ENCODE peak calls at places on chromosomes 2 and 18, in nine cellular contexts. One of them, this sample, is unnamed.

GRCh38 chr2:66714651-66715050 is 279.7 kb downstream of the MEIS1 start:
- DNase-seq in CD4-positive, alpha-beta T cell: no peak
- DNase-seq in epithelial cell of esophagus: no peak
- DNase-seq in AG09319: no peak
- DNase-seq in uterus: no peak
- DNase-seq in fibroblast of mammary gland: no peak
- DNase-seq in testis: no peak
- DNase-seq in astrocyte of the spinal cord: peak; percentile 46
- DNase-seq in activated effector memory CD4-positive, alpha-beta T cell treated with anti-CD3 and anti-CD28 coated beads, Interleukin-2, amount 50 U/mL, for 16 hours: no peak
- DNase-seq in this sample: no peak

GRCh38 chr2:120916446-120916845 is 180.8 kb downstream of the GLI2 start:
- DNase-seq in CD4-positive, alpha-beta T cell: no peak
- DNase-seq in epithelial cell of esophagus: no peak
- DNase-seq in AG09319: no peak
- DNase-seq in uterus: no peak
- DNase-seq in fibroblast of mammary gland: no peak
- DNase-seq in testis: no peak
- DNase-seq in astrocyte of the spinal cord: no peak
- DNase-seq in activated effector memory CD4-positive, alpha-beta T cell treated with anti-CD3 and anti-CD28 coated beads, Interleukin-2, amount 50 U/mL, for 16 hours: no peak
- DNase-seq in this sample: no peak

GRCh38 chr2:10957396-10957795 is 45.7 kb downstream of the KCNF1 start:
- DNase-seq in CD4-positive, alpha-beta T cell: no peak
- DNase-seq in epithelial cell of esophagus: no peak
- DNase-seq in AG09319: no peak
- DNase-seq in uterus: no peak
- DNase-seq in fibroblast of mammary gland: no peak
- DNase-seq in testis: no peak
- DNase-seq in astrocyte of the spinal cord: no peak
- DNase-seq in activated effector memory CD4-positive, alpha-beta T cell treated with anti-CD3 and anti-CD28 coated beads, Interleukin-2, amount 50 U/mL, for 16 hours: peak; percentile 30
- DNase-seq in this sample: no peak

GRCh38 chr2:85477884-85478283 is 59.4 kb downstream of the SH2D6 start:
- DNase-seq in CD4-positive, alpha-beta T cell: no peak
- DNase-seq in epithelial cell of esophagus: no peak
- DNase-seq in AG09319: no peak
- DNase-seq in uterus: no peak
- DNase-seq in fibroblast of mammary gland: no peak
- DNase-seq in testis: no peak
- DNase-seq in astrocyte of the spinal cord: no peak
- DNase-seq in activated effector memory CD4-positive, alpha-beta T cell treated with anti-CD3 and anti-CD28 coated beads, Interleukin-2, amount 50 U/mL, for 16 hours: no peak
- DNase-seq in this sample: no peak

GRCh38 chr2:206798009-206798408 is 32.6 kb downstream of the FASTKD2 start:
- DNase-seq in CD4-positive, alpha-beta T cell: no peak
- DNase-seq in epithelial cell of esophagus: no peak
- DNase-seq in AG09319: no peak
- DNase-seq in uterus: no peak
- DNase-seq in fibroblast of mammary gland: no peak
- DNase-seq in testis: no peak
- DNase-seq in astrocyte of the spinal cord: no peak
- DNase-seq in activated effector memory CD4-positive, alpha-beta T cell treated with anti-CD3 and anti-CD28 coated beads, Interleukin-2, amount 50 U/mL, for 16 hours: no peak
- DNase-seq in this sample: no peak

GRCh38 chr2:54409752-54410151 is 46.4 kb upstream of the SPTBN1 start:
- DNase-seq in CD4-positive, alpha-beta T cell: no peak
- DNase-seq in epithelial cell of esophagus: no peak
- DNase-seq in AG09319: no peak
- DNase-seq in uterus: no peak
- DNase-seq in fibroblast of mammary gland: no peak
- DNase-seq in testis: no peak
- DNase-seq in astrocyte of the spinal cord: no peak
- DNase-seq in activated effector memory CD4-positive, alpha-beta T cell treated with anti-CD3 and anti-CD28 coated beads, Interleukin-2, amount 50 U/mL, for 16 hours: no peak
- DNase-seq in this sample: no peak

GRCh38 chr2:74917702-74918619 is 40.5 kb upstream of the POLE4 start:
- DNase-seq in CD4-positive, alpha-beta T cell: no peak
- DNase-seq in epithelial cell of esophagus: peak; percentile 84
- DNase-seq in AG09319: peak; percentile 40
- DNase-seq in uterus: no peak
- DNase-seq in fibroblast of mammary gland: peak; percentile 75
- DNase-seq in testis: no peak
- DNase-seq in astrocyte of the spinal cord: peak; percentile 32
- DNase-seq in activated effector memory CD4-positive, alpha-beta T cell treated with anti-CD3 and anti-CD28 coated beads, Interleukin-2, amount 50 U/mL, for 16 hours: no peak
- DNase-seq in this sample: peak; percentile 56

GRCh38 chr2:44333994-44334393 is 27.3 kb downstream of the PREPL start:
- DNase-seq in CD4-positive, alpha-beta T cell: no peak
- DNase-seq in epithelial cell of esophagus: no peak
- DNase-seq in AG09319: no peak
- DNase-seq in uterus: no peak
- DNase-seq in fibroblast of mammary gland: no peak
- DNase-seq in testis: no peak
- DNase-seq in astrocyte of the spinal cord: no peak
- DNase-seq in activated effector memory CD4-positive, alpha-beta T cell treated with anti-CD3 and anti-CD28 coated beads, Interleukin-2, amount 50 U/mL, for 16 hours: no peak
- DNase-seq in this sample: no peak

GRCh38 chr2:155368934-155369333 is 670.4 kb downstream of the KCNJ3 start:
- DNase-seq in CD4-positive, alpha-beta T cell: no peak
- DNase-seq in epithelial cell of esophagus: peak; percentile 35
- DNase-seq in AG09319: no peak
- DNase-seq in uterus: no peak
- DNase-seq in fibroblast of mammary gland: peak; percentile 6
- DNase-seq in testis: no peak
- DNase-seq in astrocyte of the spinal cord: peak; percentile 32
- DNase-seq in activated effector memory CD4-positive, alpha-beta T cell treated with anti-CD3 and anti-CD28 coated beads, Interleukin-2, amount 50 U/mL, for 16 hours: no peak
- DNase-seq in this sample: peak; percentile 39

GRCh38 chr2:37797081-37797480 is 125.6 kb upstream of the CDC42EP3 start:
- DNase-seq in CD4-positive, alpha-beta T cell: no peak
- DNase-seq in epithelial cell of esophagus: peak; percentile 56
- DNase-seq in AG09319: no peak
- DNase-seq in uterus: no peak
- DNase-seq in fibroblast of mammary gland: peak; percentile 60
- DNase-seq in testis: no peak
- DNase-seq in astrocyte of the spinal cord: peak; percentile 55
- DNase-seq in activated effector memory CD4-positive, alpha-beta T cell treated with anti-CD3 and anti-CD28 coated beads, Interleukin-2, amount 50 U/mL, for 16 hours: no peak
- DNase-seq in this sample: peak; percentile 89

GRCh38 chr18:37567061-37567993 is 1.7 kb upstream of the CELF4 start:
- DNase-seq in CD4-positive, alpha-beta T cell: no peak
- DNase-seq in epithelial cell of esophagus: no peak
- DNase-seq in AG09319: no peak
- DNase-seq in uterus: no peak
- DNase-seq in fibroblast of mammary gland: no peak
- DNase-seq in testis: no peak
- DNase-seq in astrocyte of the spinal cord: no peak
- DNase-seq in activated effector memory CD4-positive, alpha-beta T cell treated with anti-CD3 and anti-CD28 coated beads, Interleukin-2, amount 50 U/mL, for 16 hours: no peak
- DNase-seq in this sample: no peak

GRCh38 chr2:210263841-210264240 is 38.6 kb upstream of the ACADL start:
- DNase-seq in CD4-positive, alpha-beta T cell: no peak
- DNase-seq in epithelial cell of esophagus: no peak
- DNase-seq in AG09319: no peak
- DNase-seq in uterus: no peak
- DNase-seq in fibroblast of mammary gland: no peak
- DNase-seq in testis: no peak
- DNase-seq in astrocyte of the spinal cord: no peak
- DNase-seq in activated effector memory CD4-positive, alpha-beta T cell treated with anti-CD3 and anti-CD28 coated beads, Interleukin-2, amount 50 U/mL, for 16 hours: no peak
- DNase-seq in this sample: no peak

GRCh38 chr2:105852066-105852465 is 107.4 kb downstream of the NCK2 start:
- DNase-seq in CD4-positive, alpha-beta T cell: no peak
- DNase-seq in epithelial cell of esophagus: peak; percentile 20
- DNase-seq in AG09319: no peak
- DNase-seq in uterus: no peak
- DNase-seq in fibroblast of mammary gland: no peak
- DNase-seq in testis: no peak
- DNase-seq in astrocyte of the spinal cord: no peak
- DNase-seq in activated effector memory CD4-positive, alpha-beta T cell treated with anti-CD3 and anti-CD28 coated beads, Interleukin-2, amount 50 U/mL, for 16 hours: no peak
- DNase-seq in this sample: no peak

GRCh38 chr2:229714736-229715541 is 584 bp upstream of the DNER start:
- DNase-seq in CD4-positive, alpha-beta T cell: peak; percentile 38
- DNase-seq in epithelial cell of esophagus: peak; percentile 71
- DNase-seq in AG09319: peak; percentile 8
- DNase-seq in uterus: peak; percentile 22
- DNase-seq in fibroblast of mammary gland: peak; percentile 56
- DNase-seq in testis: peak; percentile 71
- DNase-seq in astrocyte of the spinal cord: peak; percentile 79
- DNase-seq in activated effector memory CD4-positive, alpha-beta T cell treated with anti-CD3 and anti-CD28 coated beads, Interleukin-2, amount 50 U/mL, for 16 hours: peak; percentile 71
- DNase-seq in this sample: peak; percentile 74

GRCh38 chr2:50125230-50125629 is 906.7 kb downstream of the NRXN1 start:
- DNase-seq in CD4-positive, alpha-beta T cell: no peak
- DNase-seq in epithelial cell of esophagus: no peak
- DNase-seq in AG09319: no peak
- DNase-seq in uterus: no peak
- DNase-seq in fibroblast of mammary gland: no peak
- DNase-seq in testis: no peak
- DNase-seq in astrocyte of the spinal cord: no peak
- DNase-seq in activated effector memory CD4-positive, alpha-beta T cell treated with anti-CD3 and anti-CD28 coated beads, Interleukin-2, amount 50 U/mL, for 16 hours: no peak
- DNase-seq in this sample: no peak

GRCh38 chr2:48471048-48471474 is 58.9 kb upstream of the STON1 start:
- DNase-seq in CD4-positive, alpha-beta T cell: no peak
- DNase-seq in epithelial cell of esophagus: peak; percentile 74
- DNase-seq in AG09319: peak; percentile 49
- DNase-seq in uterus: no peak
- DNase-seq in fibroblast of mammary gland: peak; percentile 71
- DNase-seq in testis: peak; percentile 42
- DNase-seq in astrocyte of the spinal cord: peak; percentile 77
- DNase-seq in activated effector memory CD4-positive, alpha-beta T cell treated with anti-CD3 and anti-CD28 coated beads, Interleukin-2, amount 50 U/mL, for 16 hours: no peak
- DNase-seq in this sample: peak; percentile 71

GRCh38 chr2:120448961-120449421 is 103.1 kb downstream of the INHBB start:
- DNase-seq in CD4-positive, alpha-beta T cell: peak; percentile 21
- DNase-seq in epithelial cell of esophagus: no peak
- DNase-seq in AG09319: no peak
- DNase-seq in uterus: no peak
- DNase-seq in fibroblast of mammary gland: no peak
- DNase-seq in testis: no peak
- DNase-seq in astrocyte of the spinal cord: no peak
- DNase-seq in activated effector memory CD4-positive, alpha-beta T cell treated with anti-CD3 and anti-CD28 coated beads, Interleukin-2, amount 50 U/mL, for 16 hours: peak; percentile 17
- DNase-seq in this sample: no peak

GRCh38 chr18:56083889-56084288 is 495.9 kb upstream of the TCF4 start:
- DNase-seq in CD4-positive, alpha-beta T cell: no peak
- DNase-seq in epithelial cell of esophagus: no peak
- DNase-seq in AG09319: no peak
- DNase-seq in uterus: no peak
- DNase-seq in fibroblast of mammary gland: no peak
- DNase-seq in testis: no peak
- DNase-seq in astrocyte of the spinal cord: no peak
- DNase-seq in activated effector memory CD4-positive, alpha-beta T cell treated with anti-CD3 and anti-CD28 coated beads, Interleukin-2, amount 50 U/mL, for 16 hours: no peak
- DNase-seq in this sample: no peak

GRCh38 chr2:59395119-59395518 is 1154.0 kb upstream of the FANCL start:
- DNase-seq in CD4-positive, alpha-beta T cell: no peak
- DNase-seq in epithelial cell of esophagus: no peak
- DNase-seq in AG09319: no peak
- DNase-seq in uterus: no peak
- DNase-seq in fibroblast of mammary gland: no peak
- DNase-seq in testis: no peak
- DNase-seq in astrocyte of the spinal cord: no peak
- DNase-seq in activated effector memory CD4-positive, alpha-beta T cell treated with anti-CD3 and anti-CD28 coated beads, Interleukin-2, amount 50 U/mL, for 16 hours: no peak
- DNase-seq in this sample: no peak

GRCh38 chr18:72541871-72542690 is 2.1 kb downstream of the CBLN2 start:
- DNase-seq in CD4-positive, alpha-beta T cell: no peak
- DNase-seq in epithelial cell of esophagus: peak; percentile 8
- DNase-seq in AG09319: no peak
- DNase-seq in uterus: no peak
- DNase-seq in fibroblast of mammary gland: no peak
- DNase-seq in testis: peak; percentile 23
- DNase-seq in astrocyte of the spinal cord: peak; percentile 5
- DNase-seq in activated effector memory CD4-positive, alpha-beta T cell treated with anti-CD3 and anti-CD28 coated beads, Interleukin-2, amount 50 U/mL, for 16 hours: no peak
- DNase-seq in this sample: no peak

GRCh38 chr18:45621068-45621511 is 5.8 kb downstream of the SLC14A2 start:
- DNase-seq in CD4-positive, alpha-beta T cell: peak; percentile 42
- DNase-seq in epithelial cell of esophagus: peak; percentile 56
- DNase-seq in AG09319: peak; percentile 4
- DNase-seq in uterus: peak; percentile 48
- DNase-seq in fibroblast of mammary gland: peak; percentile 53
- DNase-seq in testis: peak; percentile 56
- DNase-seq in astrocyte of the spinal cord: peak; percentile 52
- DNase-seq in activated effector memory CD4-positive, alpha-beta T cell treated with anti-CD3 and anti-CD28 coated beads, Interleukin-2, amount 50 U/mL, for 16 hours: peak; percentile 73
- DNase-seq in this sample: peak; percentile 53

GRCh38 chr18:79680100-79680879 is 687 bp downstream of the CTDP1 start:
- DNase-seq in CD4-positive, alpha-beta T cell: no peak
- DNase-seq in epithelial cell of esophagus: peak; percentile 81
- DNase-seq in AG09319: no peak
- DNase-seq in uterus: no peak
- DNase-seq in fibroblast of mammary gland: peak; percentile 62
- DNase-seq in testis: peak; percentile 60
- DNase-seq in astrocyte of the spinal cord: peak; percentile 42
- DNase-seq in activated effector memory CD4-positive, alpha-beta T cell treated with anti-CD3 and anti-CD28 coated beads, Interleukin-2, amount 50 U/mL, for 16 hours: peak; percentile 75
- DNase-seq in this sample: peak; percentile 55

GRCh38 chr2:235468978-235469694 is 24.7 kb upstream of the AGAP1 start:
- DNase-seq in CD4-positive, alpha-beta T cell: no peak
- DNase-seq in epithelial cell of esophagus: peak; percentile 93
- DNase-seq in AG09319: peak; percentile 55
- DNase-seq in uterus: peak; percentile 20
- DNase-seq in fibroblast of mammary gland: peak; percentile 95
- DNase-seq in testis: no peak
- DNase-seq in astrocyte of the spinal cord: peak; percentile 83
- DNase-seq in activated effector memory CD4-positive, alpha-beta T cell treated with anti-CD3 and anti-CD28 coated beads, Interleukin-2, amount 50 U/mL, for 16 hours: no peak
- DNase-seq in this sample: peak; percentile 95

GRCh38 chr18:23380001-23380550 is 73.0 kb upstream of the RIOK3 start:
- DNase-seq in CD4-positive, alpha-beta T cell: no peak
- DNase-seq in epithelial cell of esophagus: peak; percentile 27
- DNase-seq in AG09319: no peak
- DNase-seq in uterus: no peak
- DNase-seq in fibroblast of mammary gland: no peak
- DNase-seq in testis: no peak
- DNase-seq in astrocyte of the spinal cord: peak; percentile 69
- DNase-seq in activated effector memory CD4-positive, alpha-beta T cell treated with anti-CD3 and anti-CD28 coated beads, Interleukin-2, amount 50 U/mL, for 16 hours: no peak
- DNase-seq in this sample: no peak

GRCh38 chr2:241050624-241051577 is 51.2 kb downstream of the MTERF4 start:
- DNase-seq in CD4-positive, alpha-beta T cell: no peak
- DNase-seq in epithelial cell of esophagus: no peak
- DNase-seq in AG09319: no peak
- DNase-seq in uterus: no peak
- DNase-seq in fibroblast of mammary gland: no peak
- DNase-seq in testis: peak; percentile 8
- DNase-seq in astrocyte of the spinal cord: no peak
- DNase-seq in activated effector memory CD4-positive, alpha-beta T cell treated with anti-CD3 and anti-CD28 coated beads, Interleukin-2, amount 50 U/mL, for 16 hours: no peak
- DNase-seq in this sample: no peak

GRCh38 chr2:24725956-24726355 is 67.2 kb downstream of the PTRHD1 start:
- DNase-seq in CD4-positive, alpha-beta T cell: no peak
- DNase-seq in epithelial cell of esophagus: no peak
- DNase-seq in AG09319: no peak
- DNase-seq in uterus: no peak
- DNase-seq in fibroblast of mammary gland: no peak
- DNase-seq in testis: no peak
- DNase-seq in astrocyte of the spinal cord: no peak
- DNase-seq in activated effector memory CD4-positive, alpha-beta T cell treated with anti-CD3 and anti-CD28 coated beads, Interleukin-2, amount 50 U/mL, for 16 hours: no peak
- DNase-seq in this sample: no peak

GRCh38 chr2:84830095-84830494 is 50.8 kb downstream of the TRABD2A start:
- DNase-seq in CD4-positive, alpha-beta T cell: no peak
- DNase-seq in epithelial cell of esophagus: peak; percentile 17
- DNase-seq in AG09319: no peak
- DNase-seq in uterus: no peak
- DNase-seq in fibroblast of mammary gland: no peak
- DNase-seq in testis: peak; percentile 81
- DNase-seq in astrocyte of the spinal cord: no peak
- DNase-seq in activated effector memory CD4-positive, alpha-beta T cell treated with anti-CD3 and anti-CD28 coated beads, Interleukin-2, amount 50 U/mL, for 16 hours: no peak
- DNase-seq in this sample: no peak

GRCh38 chr2:208254871-208255556 is at the start of gene IDH1:
- DNase-seq in CD4-positive, alpha-beta T cell: peak; percentile 96
- DNase-seq in epithelial cell of esophagus: peak; percentile 93
- DNase-seq in AG09319: peak; percentile 81
- DNase-seq in uterus: peak; percentile 97
- DNase-seq in fibroblast of mammary gland: peak; percentile 90
- DNase-seq in testis: peak; percentile 98
- DNase-seq in astrocyte of the spinal cord: peak; percentile 94
- DNase-seq in activated effector memory CD4-positive, alpha-beta T cell treated with anti-CD3 and anti-CD28 coated beads, Interleukin-2, amount 50 U/mL, for 16 hours: peak; percentile 98
- DNase-seq in this sample: peak; percentile 97